ENCODE peak calls at places on chromosomes 7 and 10, in ten cellular contexts. E is tibial artery; X is left ventricle myocardium inferior; M is spleen; G is right lobe of liver; T is thoracic aorta; J is CD8-positive, alpha-beta memory T cell; S is lower lobe of right lung; U is cardiac muscle cell; W is GM23248. H is an unnamed sample.
A peak's percentile ranks its signal among the peaks of the same experiment; 100 is the strongest.

GRCh38 chr7:16345979-16346958 is 75.1 kb downstream of the CRPPA start:
- DNase-seq in E (no peak), X (no peak), M (no peak), G (no peak), T (no peak), J (no peak), S (no peak), U (no peak), W (peak; percentile 87), H (no peak)

GRCh38 chr10:35731828-35732227 is 89.7 kb upstream of the FZD8 start:
- DNase-seq in E (no peak), X (no peak), M (no peak), G (no peak), T (no peak), J (no peak), S (no peak), U (peak; percentile 2), W (no peak), H (no peak)

GRCh38 chr10:118792501-118792900 is 37.7 kb upstream of the CACUL1 start:
- DNase-seq in E (peak; percentile 55), X (no peak), M (no peak), G (peak; percentile 42), T (no peak), J (no peak), S (peak; percentile 58), U (no peak), W (peak; percentile 84), H (no peak)

GRCh38 chr10:33336606-33337334 is 2.3 kb upstream of the NRP1 start:
- DNase-seq in E (peak; percentile 42), X (peak; percentile 78), M (peak; percentile 80), G (peak; percentile 77), T (no peak), J (no peak), S (peak; percentile 56), U (peak; percentile 63), W (peak; percentile 66), H (peak; percentile 7)

GRCh38 chr7:151940048-151940845 is 16.0 kb upstream of the GALNTL5 start:
- DNase-seq in E (no peak), X (peak; percentile 39), M (no peak), G (no peak), T (no peak), J (no peak), S (no peak), U (no peak), W (peak; percentile 82), H (no peak)

GRCh38 chr10:131574707-131575430 is 263.3 kb upstream of the TCERG1L start:
- DNase-seq in E (no peak), X (no peak), M (peak; percentile 57), G (peak; percentile 46), T (no peak), J (no peak), S (no peak), U (no peak), W (no peak), H (no peak)

GRCh38 chr7:72403677-72404076 is 8.5 kb downstream of the CALN1 start:
- DNase-seq in E (no peak), X (no peak), M (no peak), G (no peak), T (no peak), J (no peak), S (no peak), U (no peak), W (no peak), H (no peak)

GRCh38 chr7:98474558-98474957 is 73.7 kb upstream of the BAIAP2L1 start:
- DNase-seq in E (no peak), X (no peak), M (no peak), G (no peak), T (no peak), J (no peak), S (no peak), U (no peak), W (peak; percentile 10), H (no peak)

GRCh38 chr10:122282253-122282671 is 11.2 kb downstream of the BTBD16 start:
- DNase-seq in E (no peak), X (no peak), M (no peak), G (no peak), T (peak; percentile 41), J (no peak), S (no peak), U (no peak), W (peak; percentile 74), H (no peak)

GRCh38 chr7:80232969-80233724 is 98.5 kb downstream of the GNAI1 start:
- DNase-seq in E (no peak), X (no peak), M (no peak), G (no peak), T (no peak), J (no peak), S (no peak), U (no peak), W (no peak), H (peak; percentile 57)

GRCh38 chr7:115851291-115851690 is 179.3 kb downstream of the TFEC start:
- DNase-seq in E (no peak), X (no peak), M (no peak), G (no peak), T (no peak), J (no peak), S (no peak), U (peak; percentile 9), W (peak; percentile 71), H (peak; percentile 13)

GRCh38 chr7:128104109-128104742 is 73.0 kb upstream of the LRRC4 start:
- DNase-seq in E (no peak), X (peak; percentile 26), M (peak; percentile 86), G (no peak), T (no peak), J (no peak), S (peak; percentile 47), U (no peak), W (peak; percentile 62), H (no peak)

GRCh38 chr7:57404967-57405421 is 45.0 kb upstream of the ZNF716 start:
- DNase-seq in E (no peak), X (no peak), M (peak; percentile 64), G (no peak), T (no peak), J (no peak), S (no peak), U (no peak), W (no peak), H (no peak)

GRCh38 chr7:84248267-84248666 is 53.7 kb upstream of the SEMA3A start:
- DNase-seq in E (no peak), X (no peak), M (no peak), G (no peak), T (no peak), J (no peak), S (no peak), U (no peak), W (no peak), H (no peak)

GRCh38 chr7:15305002-15305600 is 256.7 kb downstream of the AGMO start:
- DNase-seq in E (peak; percentile 32), X (no peak), M (no peak), G (peak; percentile 53), T (no peak), J (no peak), S (no peak), U (peak; percentile 64), W (peak; percentile 71), H (peak; percentile 46)

GRCh38 chr7:134297489-134297888 is 19.2 kb downstream of the SLC35B4 start:
- DNase-seq in E (no peak), X (no peak), M (no peak), G (no peak), T (no peak), J (no peak), S (no peak), U (no peak), W (no peak), H (no peak)
- H3K27ac ChIP-seq in E (no peak overlapping the region), X (no peak overlapping the region), M (no peak overlapping the region), G (no peak overlapping the region), T (no peak overlapping the region), J (no peak overlapping the region), S (no peak overlapping the region), U (no peak overlapping the region), W (no peak overlapping the region), H (no peak overlapping the region)

GRCh38 chr7:90944021-90944420 is 320.2 kb upstream of the FZD1 start:
- DNase-seq in E (no peak), X (no peak), M (no peak), G (no peak), T (no peak), J (no peak), S (no peak), U (no peak), W (peak; percentile 24), H (no peak)
- H3K4me3 ChIP-seq in E (no peak overlapping the region), X (no peak overlapping the region), M (no peak overlapping the region), G (no peak overlapping the region), T (no peak overlapping the region), J (no peak overlapping the region), S (no peak overlapping the region), U (no peak overlapping the region), W (no peak overlapping the region), H (no peak overlapping the region)

GRCh38 chr10:69890065-69890831 is 88.5 kb downstream of the COL13A1 start:
- DNase-seq in E (no peak), X (no peak), M (no peak), G (peak; percentile 96), T (no peak), J (no peak), S (no peak), U (no peak), W (no peak), H (no peak)
- H3K27ac ChIP-seq in E (no peak overlapping the region), X (no peak overlapping the region), M (no peak overlapping the region), G (no peak overlapping the region), T (no peak overlapping the region), J (no peak overlapping the region), S (no peak overlapping the region), U (no peak overlapping the region), W (no peak overlapping the region), H (no peak overlapping the region)

GRCh38 chr10:128950159-128950956 is 516.7 kb upstream of the MGMT start:
- DNase-seq in E (no peak), X (no peak), M (no peak), G (no peak), T (no peak), J (no peak), S (no peak), U (no peak), W (no peak), H (no peak)

GRCh38 chr10:128956149-128956548 is 510.9 kb upstream of the MGMT start:
- DNase-seq in E (no peak), X (no peak), M (no peak), G (no peak), T (no peak), J (no peak), S (no peak), U (no peak), W (no peak), H (no peak)

GRCh38 chr10:128952856-128953255 is 514.2 kb upstream of the MGMT start:
- DNase-seq in E (no peak), X (no peak), M (no peak), G (no peak), T (no peak), J (no peak), S (no peak), U (no peak), W (no peak), H (no peak)
- H3K4me3 ChIP-seq in E (no peak overlapping the region), X (no peak overlapping the region), M (no peak overlapping the region), G (no peak overlapping the region), T (no peak overlapping the region), J (no peak overlapping the region), S (no peak overlapping the region), U (no peak overlapping the region), W (no peak overlapping the region), H (no peak overlapping the region)

DNA sequence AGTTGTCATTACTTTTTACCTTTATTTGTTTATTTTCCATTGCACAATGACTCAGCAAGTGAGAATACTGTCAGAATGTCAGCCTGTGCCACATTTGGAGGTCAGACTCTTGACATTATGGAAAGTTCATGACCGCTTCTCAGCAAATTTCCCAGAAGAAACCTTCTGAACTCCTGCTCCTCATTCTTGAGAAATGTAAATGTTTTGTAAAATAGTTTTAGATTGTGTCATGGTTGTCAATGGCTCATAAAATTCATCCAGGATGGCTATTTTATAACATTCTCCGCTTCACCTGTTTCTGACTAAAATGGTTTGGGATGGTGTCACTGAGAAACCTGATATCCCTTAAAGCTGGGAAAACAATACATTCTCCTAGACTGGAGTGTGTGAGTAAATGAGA is 671.6 kb downstream of the GATA3 start:
- DNase-seq in E (no peak), X (no peak), M (no peak), G (no peak), T (no peak), J (no peak), S (no peak), U (no peak), W (no peak), H (no peak)
- H3K27ac ChIP-seq in E (no peak overlapping the region), X (no peak overlapping the region), M (no peak overlapping the region), G (no peak overlapping the region), T (no peak overlapping the region), J (no peak overlapping the region), S (no peak overlapping the region), U (no peak overlapping the region), W (no peak overlapping the region), H (no peak overlapping the region)